ENCODE peak calls at places on chromosomes 2 and 18, in eight cellular contexts. S is heart right ventricle; I is progenitor cell of endocrine pancreas; J is WERI-Rb-1; D is psoas muscle; P is GM06990; E is BE2C; R is CD4-positive, alpha-beta T cell. Y is an unnamed sample.

GRCh38 chr18:79544386-79544963 is 135.1 kb upstream of the CTDP1 start:
- DNase-seq in S (no peak), I (no peak), J (no peak), D (peak), P (no peak), E (no peak), R (no peak), Y (no peak)

GRCh38 chr2:1141079-1141478 is 190.4 kb downstream of the SNTG2 start:
- DNase-seq in S (peak), I (no peak), J (no peak), D (no peak), P (no peak), E (no peak), R (no peak), Y (no peak)

GRCh38 chr2:105042189-105042588 is 4.3 kb downstream of the MRPS9 start:
- DNase-seq in S (no peak), I (no peak), J (no peak), D (no peak), P (no peak), E (peak), R (no peak), Y (no peak)

GRCh38 chr2:190791347-190791982 is 89.2 kb upstream of the GLS start:
- DNase-seq in S (peak), I (no peak), J (no peak), D (no peak), P (no peak), E (peak), R (no peak), Y (no peak)

GRCh38 chr2:64332300-64332699 is 121.7 kb upstream of the LGALSL start:
- DNase-seq in S (no peak), I (no peak), J (no peak), D (no peak), P (no peak), E (no peak), R (no peak), Y (no peak)

GRCh38 chr2:23697676-23698075 is 229.2 kb downstream of the ATAD2B start:
- DNase-seq in S (no peak), I (no peak), J (no peak), D (no peak), P (no peak), E (no peak), R (no peak), Y (no peak)

GRCh38 chr18:36096955-36097354 is 29.6 kb upstream of the RPRD1A start:
- DNase-seq in S (no peak), I (no peak), J (no peak), D (no peak), P (no peak), E (no peak), R (no peak), Y (no peak)

GRCh38 chr18:60684843-60685513 is 312.4 kb upstream of the MC4R start:
- DNase-seq in S (no peak), I (no peak), J (no peak), D (peak), P (no peak), E (no peak), R (no peak), Y (no peak)

DNA sequence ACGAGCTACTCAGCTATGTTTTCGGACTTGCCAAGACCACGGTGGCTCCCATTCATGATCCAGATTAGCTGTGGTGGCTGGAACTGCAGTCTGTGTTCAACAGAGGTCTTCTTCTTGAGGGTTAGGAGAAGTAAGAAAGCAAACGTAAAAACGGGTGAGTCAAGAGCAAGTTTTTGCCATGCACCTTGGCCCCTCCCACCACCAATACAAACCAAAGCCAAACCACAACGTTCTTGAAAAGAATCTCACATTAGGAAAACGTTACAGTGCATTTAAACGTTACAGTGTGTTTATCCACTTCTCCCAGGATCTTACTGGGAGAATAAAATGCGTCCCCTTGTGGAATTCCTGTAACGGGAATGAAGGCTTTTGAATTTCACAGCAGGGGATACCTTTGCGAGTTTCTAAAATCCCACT is 725 bp downstream of the FBXO48 start:
- DNase-seq in S (no peak), I (no peak), J (peak), D (no peak), P (no peak), E (no peak), R (peak), Y (no peak)
- TF ChIP-seq CTCF in S (no peak), I (no peak), J (no peak), D (peak), P (no peak), E (peak), R (no peak), Y (no peak)

GRCh38 chr2:45014016-45014702 is 4.9 kb upstream of the SIX2 start:
- DNase-seq in S (peak), I (peak), J (peak), D (peak), P (no peak), E (peak), R (no peak), Y (peak)
- TF ChIP-seq CTCF in S (peak), I (peak), J (peak), D (peak), P (peak), E (peak), R (no peak), Y (peak)

GRCh38 chr2:229163893-229164292 is 107.2 kb downstream of the PID1 start:
- DNase-seq in S (no peak), I (no peak), J (no peak), D (no peak), P (no peak), E (no peak), R (no peak), Y (no peak)

GRCh38 chr2:229154381-229154780 is 116.7 kb downstream of the PID1 start:
- DNase-seq in S (no peak), I (no peak), J (no peak), D (no peak), P (no peak), E (no peak), R (no peak), Y (no peak)

GRCh38 chr2:229160180-229160579 is 110.9 kb downstream of the PID1 start:
- DNase-seq in S (no peak), I (no peak), J (no peak), D (no peak), P (no peak), E (no peak), R (no peak), Y (no peak)

GRCh38 chr2:229160984-229161383 is 110.1 kb downstream of the PID1 start:
- DNase-seq in S (no peak), I (no peak), J (no peak), D (no peak), P (no peak), E (no peak), R (no peak), Y (no peak)

DNA sequence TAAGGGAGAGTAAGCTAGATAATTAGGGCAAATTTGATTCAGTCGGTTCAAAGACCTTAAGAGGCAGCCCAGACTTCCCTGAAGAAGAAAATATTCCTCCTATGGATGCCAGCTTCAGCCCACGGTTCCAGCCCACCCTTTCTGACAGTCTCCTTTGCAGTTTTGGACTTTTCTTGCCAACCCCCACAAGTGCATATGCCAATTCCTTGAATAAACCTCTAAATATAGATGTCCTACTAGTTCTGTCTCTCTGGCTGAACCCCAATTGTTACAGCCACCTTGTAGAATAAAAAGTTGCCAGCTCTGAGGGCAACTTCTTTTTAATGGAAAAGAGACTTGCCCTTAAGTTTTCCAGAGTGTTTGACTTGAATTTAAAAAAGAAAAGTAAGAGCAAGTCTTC is 111.7 kb downstream of the PID1 start:
- DNase-seq in S (no peak), I (no peak), J (no peak), D (no peak), P (no peak), E (no peak), R (no peak), Y (no peak)
- TF ChIP-seq CTCF in S (no peak), I (no peak), J (no peak), D (no peak), P (no peak), E (no peak), R (no peak), Y (no peak)

DNA sequence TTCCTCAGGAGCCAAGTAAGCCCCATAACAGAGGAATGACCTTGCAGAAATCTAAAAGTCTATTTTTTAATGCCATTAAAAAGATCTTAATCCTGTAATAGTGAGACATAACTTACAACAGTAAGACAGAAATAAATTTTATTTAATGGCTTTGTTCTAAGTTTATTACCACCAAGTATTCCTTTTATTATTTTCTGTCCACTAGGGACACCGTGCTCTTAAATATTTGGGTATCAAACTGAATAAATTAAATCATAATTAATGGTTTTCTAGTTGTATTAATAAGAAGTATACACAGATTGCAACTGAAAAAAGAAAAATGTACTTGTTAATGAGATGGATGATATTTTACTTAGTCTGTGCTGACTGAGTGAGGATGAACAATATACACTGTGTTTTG is 3.1 kb upstream of the B4GALT6 start:
- DNase-seq in S (no peak), I (no peak), J (no peak), D (no peak), P (no peak), E (no peak), R (no peak), Y (no peak)
- TF ChIP-seq CTCF in S (no peak), I (peak), J (no peak), D (no peak), P (no peak), E (no peak), R (no peak), Y (peak)

GRCh38 chr2:170822292-170822884 is 5.7 kb downstream of the GAD1 start:
- DNase-seq in S (no peak), I (no peak), J (no peak), D (no peak), P (no peak), E (no peak), R (no peak), Y (peak)
- TF ChIP-seq CTCF in S (no peak), I (peak), J (no peak), D (peak), P (peak), E (peak), R (peak), Y (peak)

GRCh38 chr2:161063074-161063945 is 96.9 kb upstream of the TANK start:
- DNase-seq in S (peak), I (peak), J (peak), D (peak), P (no peak), E (peak), R (peak), Y (peak)
- TF ChIP-seq CTCF in S (peak), I (peak), J (peak), D (peak), P (peak), E (peak), R (peak), Y (peak)

GRCh38 chr2:28250006-28250405 is 142.7 kb upstream of the FOSL2 start:
- DNase-seq in S (no peak), I (no peak), J (no peak), D (no peak), P (no peak), E (peak), R (no peak), Y (no peak)
- TF ChIP-seq CTCF in S (no peak), I (no peak), J (no peak), D (no peak), P (no peak), E (no peak), R (no peak), Y (no peak)

DNA sequence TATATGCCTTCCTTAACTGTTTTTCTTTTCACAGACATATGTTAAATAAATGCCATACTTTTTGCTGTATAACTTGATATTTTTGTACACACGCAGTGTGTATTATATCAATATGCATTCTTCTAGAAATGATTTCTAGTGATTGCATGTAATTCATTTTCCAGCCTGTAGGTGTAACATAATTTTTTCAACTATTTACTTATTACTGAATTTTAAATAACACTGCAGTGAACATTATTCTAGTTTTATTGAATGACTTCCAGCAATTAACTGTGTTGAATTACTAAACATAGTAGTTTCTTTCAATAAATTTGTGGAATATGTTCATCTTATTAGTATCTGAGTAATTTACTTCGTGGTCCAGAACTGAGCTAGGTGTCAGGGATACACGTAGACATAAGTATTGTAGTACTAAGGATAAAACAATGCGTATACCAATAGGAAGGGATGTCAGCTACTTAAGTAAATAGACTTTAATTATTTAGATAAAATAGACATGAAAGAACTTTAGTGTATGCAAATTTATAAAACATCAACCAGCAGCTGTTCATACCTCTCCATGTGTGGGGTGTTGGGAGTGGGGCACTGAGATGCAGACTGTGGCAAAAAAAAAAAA is 28.0 kb downstream of the TANC1 start:
- DNase-seq in S (no peak), I (no peak), J (no peak), D (no peak), P (no peak), E (no peak), R (no peak), Y (no peak)
- TF ChIP-seq CTCF in S (peak), I (peak), J (no peak), D (peak), P (peak), E (no peak), R (peak), Y (peak)

GRCh38 chr2:189763908-189764661 is 1.5 kb upstream of the OSGEPL1 start:
- DNase-seq in S (no peak), I (no peak), J (peak), D (no peak), P (no peak), E (no peak), R (no peak), Y (no peak)
- TF ChIP-seq CTCF in S (no peak), I (no peak), J (no peak), D (no peak), P (no peak), E (no peak), R (no peak), Y (no peak)

GRCh38 chr2:156019341-156019740 is 313.2 kb downstream of the NR4A2 start:
- DNase-seq in S (no peak), I (no peak), J (no peak), D (no peak), P (no peak), E (no peak), R (no peak), Y (no peak)

GRCh38 chr2:156017486-156017885 is 315.0 kb downstream of the NR4A2 start:
- DNase-seq in S (no peak), I (no peak), J (no peak), D (no peak), P (no peak), E (no peak), R (no peak), Y (no peak)

GRCh38 chr2:156021326-156022040 is 311.0 kb downstream of the NR4A2 start:
- DNase-seq in S (no peak), I (no peak), J (no peak), D (no peak), P (no peak), E (no peak), R (no peak), Y (no peak)

DNA sequence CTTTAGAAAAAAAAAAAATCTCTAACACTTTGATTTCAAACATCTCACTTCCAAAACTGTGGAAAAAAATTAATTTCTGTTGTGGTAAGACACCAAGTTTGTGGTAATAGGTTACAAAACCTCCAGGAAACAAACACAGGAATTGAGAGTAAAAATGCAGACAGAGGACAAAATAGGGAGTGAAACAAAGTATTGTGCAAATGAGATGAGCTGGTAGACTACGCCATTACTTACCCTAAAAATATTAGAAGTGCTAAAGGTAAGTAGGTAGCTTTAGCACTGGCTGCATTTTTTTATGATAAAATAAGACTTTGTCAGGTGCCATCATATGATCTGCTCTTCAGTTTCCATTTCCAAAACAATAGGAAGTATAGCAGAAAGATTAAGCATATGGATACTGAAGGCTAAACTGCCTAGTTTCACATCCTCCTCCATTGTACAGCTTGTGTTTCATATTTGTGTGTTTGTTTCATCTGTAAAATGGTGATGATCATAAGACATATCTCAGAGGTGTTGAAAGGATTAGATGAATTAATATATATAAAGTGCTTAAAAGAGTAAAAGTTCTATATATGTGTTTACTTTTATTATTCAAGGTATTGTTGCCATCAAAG is 309.1 kb downstream of the NR4A2 start:
- DNase-seq in S (no peak), I (no peak), J (no peak), D (no peak), P (no peak), E (no peak), R (no peak), Y (no peak)
- TF ChIP-seq CTCF in S (no peak), I (no peak), J (no peak), D (no peak), P (no peak), E (no peak), R (no peak), Y (no peak)

Y was measured in neural crest cell.